ENCODE peak calls at places on chromosomes 5 and 9, in eight cellular contexts. P is neuronal stem cell, Z is Daoy, C is mesendoderm, M is NCI-H345, X is iris pigment epithelial cell, K is GM23248, E is psoas muscle. S is an unnamed sample.

GRCh38 chr5:149546974-149547373 is 4.3 kb downstream of the CSNK1A1 start:
- DNase-seq in K (peak), Z (no peak), X (no peak), E (no peak), P (no peak), M (no peak), C (peak), S (no peak)

GRCh38 chr9:78031271-78031825 is at the start of gene GNAQ:
- DNase-seq in K (peak), E (peak), P (peak), X (peak), C (no peak), Z (peak), M (peak), S (no peak)

GRCh38 chr5:149257875-149258705 is 13.6 kb upstream of the AFAP1L1 start:
- DNase-seq in C (no peak), E (no peak), P (no peak), K (peak), M (no peak), Z (peak), X (peak), S (peak)

GRCh38 chr5:33362915-33363314 is 77.8 kb upstream of the TARS1 start:
- DNase-seq in M (no peak), K (no peak), E (no peak), Z (no peak), P (no peak), C (peak), X (peak), S (peak)

GRCh38 chr5:34013547-34013946 is 5.7 kb upstream of the AMACR start:
- DNase-seq in C (no peak), Z (no peak), E (no peak), P (no peak), M (no peak), X (no peak), K (no peak), S (no peak)

GRCh38 chr5:154179846-154180710 is 10.5 kb upstream of the GALNT10 start:
- DNase-seq in K (peak), P (peak), C (peak), Z (peak), X (peak), E (no peak), M (peak), S (peak)

GRCh38 chr9:129612815-129613519 is 7.9 kb downstream of the C9orf50 start:
- DNase-seq in K (no peak), P (no peak), X (no peak), C (no peak), E (no peak), Z (no peak), M (no peak), S (no peak)

GRCh38 chr9:136110082-136111061 is 8.3 kb downstream of the TMEM250 start:
- DNase-seq in K (peak), C (peak), E (no peak), M (no peak), Z (no peak), X (peak), P (no peak), S (peak)

GRCh38 chr5:58133631-58134296 is 326.1 kb downstream of the PLK2 start:
- DNase-seq in E (no peak), K (peak), X (peak), P (no peak), C (no peak), M (no peak), Z (peak), S (no peak)

GRCh38 chr9:2291980-2292704 is 277.0 kb downstream of the SMARCA2 start:
- DNase-seq in E (peak), M (peak), K (peak), Z (peak), C (peak), P (no peak), X (peak), S (no peak)

GRCh38 chr9:132182609-132183073 is 20.8 kb downstream of the NTNG2 start:
- DNase-seq in X (no peak), P (no peak), Z (peak), K (peak), E (no peak), C (peak), M (no peak), S (no peak)

GRCh38 chr5:173480896-173481295 is 135.6 kb downstream of the BOD1 start:
- DNase-seq in X (no peak), C (no peak), K (no peak), Z (no peak), E (no peak), P (no peak), M (no peak), S (no peak)

GRCh38 chr5:1536298-1537165 is 12.8 kb upstream of the LPCAT1 start:
- DNase-seq in M (no peak), E (peak), C (no peak), Z (peak), K (peak), P (no peak), X (peak), S (peak)

GRCh38 chr5:5494489-5495402 is 72.3 kb downstream of the ICE1 start:
- DNase-seq in K (peak), Z (peak), C (peak), P (peak), X (peak), E (peak), M (no peak), S (peak)

S was measured in mesenchymal stem cell.